ENCODE peak calls at places on chromosomes 3 and 15, in five cellular contexts. K is MM.1S; P is sigmoid colon; V is activated CD8-positive, alpha-beta T cell treated with anti-CD3 and anti-CD28 coated beads for 36 hours; I is Calu3. G is an unnamed sample.
A peak's percentile ranks its signal among the peaks of the same experiment; 100 is the strongest.

GRCh38 chr15:45205192-45205591 is 17.4 kb upstream of the SHF start:
- DNase-seq in V (peak; percentile 76), P (no peak), I (peak; percentile 78), K (peak; percentile 59), G (no peak)

GRCh38 chr15:90063733-90064247 is 38.5 kb downstream of the IDH2 start:
- DNase-seq in I (no peak), K (no peak), P (no peak), V (no peak), G (no peak)

GRCh38 chr3:125037498-125038150 is 18.2 kb downstream of the HEG1 start:
- DNase-seq in K (no peak), I (no peak), V (no peak), P (no peak), G (no peak)

GRCh38 chr15:85141601-85142185 is 160.0 kb downstream of the PDE8A start:
- DNase-seq in K (no peak), I (no peak), V (no peak), P (no peak), G (no peak)

GRCh38 chr15:50260969-50261496 is 4.5 kb downstream of the HDC start:
- DNase-seq in V (peak; percentile 30), P (no peak), I (no peak), K (no peak), G (no peak)

GRCh38 chr15:22262613-22263020 is 182.3 kb downstream of the OR4M2 start:
- DNase-seq in K (no peak), V (peak; percentile 38), P (no peak), I (no peak), G (no peak)

GRCh38 chr15:36291501-36291900 is 287.9 kb upstream of the CDIN1 start:
- DNase-seq in V (no peak), P (no peak), I (no peak), K (no peak), G (no peak)

GRCh38 chr15:83118291-83118827 is 10.9 kb downstream of the TM6SF1 start:
- DNase-seq in I (no peak), K (no peak), P (no peak), V (no peak), G (no peak)

GRCh38 chr3:14120111-14120920 is 4.4 kb downstream of the CHCHD4 start:
- DNase-seq in K (no peak), V (no peak), P (no peak), I (no peak), G (no peak)

GRCh38 chr15:100596792-100597191 is 5.2 kb downstream of the LINS1 start:
- DNase-seq in P (no peak), I (no peak), K (no peak), V (peak; percentile 99), G (no peak)

GRCh38 chr3:12708584-12709192 is 44.8 kb upstream of the RAF1 start:
- DNase-seq in I (no peak), P (no peak), K (no peak), V (no peak), G (peak; percentile 54)

GRCh38 chr3:151265866-151266265 is 12.5 kb downstream of the P2RY14 start:
- DNase-seq in V (no peak), I (no peak), P (no peak), K (peak; percentile 74), G (no peak)

GRCh38 chr3:126607214-126607908 is 47.6 kb downstream of the TXNRD3 start:
- DNase-seq in I (no peak), K (no peak), P (no peak), V (peak; percentile 46), G (no peak)

GRCh38 chr3:133644768-133645167 is 17.0 kb downstream of the TOPBP1 start:
- DNase-seq in P (no peak), I (no peak), K (no peak), V (no peak), G (peak; percentile 42)

GRCh38 chr15:82646250-82647044 is 716 bp downstream of the CPEB1 start:
- DNase-seq in P (no peak), V (peak; percentile 39), K (no peak), I (peak; percentile 12), G (no peak)

GRCh38 chr15:67880651-67881182 is 40.9 kb upstream of the RNU6-1 start:
- DNase-seq in K (no peak), V (no peak), P (no peak), I (no peak), G (no peak)

GRCh38 chr3:15281817-15282216 is 50.6 kb downstream of the SH3BP5 start:
- DNase-seq in I (no peak), V (no peak), K (no peak), P (no peak), G (no peak)

GRCh38 chr3:118804959-118805358 is 229.7 kb downstream of the IGSF11 start:
- DNase-seq in V (no peak), K (no peak), P (no peak), I (no peak), G (no peak)

GRCh38 chr3:99410789-99411311 is 227.5 kb upstream of the COL8A1 start:
- DNase-seq in I (no peak), P (no peak), K (no peak), V (no peak), G (peak; percentile 92)

GRCh38 chr3:147514366-147514765 is 105.2 kb downstream of the ZIC1 start:
- DNase-seq in V (no peak), K (no peak), I (no peak), P (no peak), G (no peak)

GRCh38 chr3:116356056-116356455 is 89.2 kb downstream of the LSAMP start:
- DNase-seq in V (no peak), I (no peak), K (no peak), P (no peak), G (no peak)

GRCh38 chr15:63895194-63895593 is 61.4 kb upstream of the HERC1 start:
- DNase-seq in P (no peak), I (no peak), V (no peak), K (no peak), G (no peak)

GRCh38 chr15:64348455-64348854 is 7.5 kb downstream of the CSNK1G1 start:
- DNase-seq in V (no peak), K (no peak), I (no peak), P (no peak), G (no peak)

GRCh38 chr15:63104727-63105126 is 16.9 kb upstream of the LACTB start:
- DNase-seq in V (no peak), I (no peak), K (no peak), P (no peak), G (no peak)

GRCh38 chr3:69324362-69325025 is 61.4 kb downstream of the FRMD4B start:
- DNase-seq in K (no peak), I (no peak), P (no peak), V (peak; percentile 37), G (no peak)
- TF ChIP-seq CTCF in K (peak; percentile 56), I (no peak), P (no peak), V (peak; percentile 31), G (peak; percentile 22)

DNA sequence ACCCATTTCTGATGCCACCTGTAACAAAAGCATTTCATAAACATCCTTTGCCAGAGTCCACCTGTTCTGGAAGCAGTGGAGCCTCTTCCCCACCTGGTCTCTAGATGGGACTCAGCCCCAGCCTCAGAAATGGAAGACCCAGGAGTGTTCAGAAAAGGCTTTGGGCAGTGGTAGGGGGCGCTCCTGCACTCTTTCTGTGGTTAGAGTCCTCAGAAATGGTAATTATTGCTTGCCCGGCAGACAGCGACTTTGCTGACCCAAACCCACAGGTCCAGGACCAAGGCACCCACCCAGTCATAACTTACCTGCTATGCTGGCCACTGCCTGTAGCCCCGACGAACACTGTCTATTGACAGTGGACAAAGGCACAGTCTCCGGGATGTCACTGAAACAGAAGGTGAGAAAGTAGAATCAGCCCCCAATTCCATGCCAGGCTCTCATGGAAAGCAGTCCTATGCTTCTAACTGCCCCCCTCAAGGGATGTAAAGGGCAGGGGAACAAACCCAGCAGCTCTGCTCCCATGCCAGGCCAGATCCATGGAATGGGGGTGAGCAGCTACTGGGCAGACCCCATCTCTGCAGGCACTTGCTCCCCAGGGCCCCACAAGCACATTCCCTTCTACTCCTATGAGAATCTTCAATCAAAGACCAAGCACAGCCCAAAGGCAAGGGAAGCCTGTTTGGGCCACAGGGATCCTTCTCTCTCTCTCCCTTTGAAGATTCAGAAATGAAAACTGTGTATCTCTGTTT is 5.1 kb downstream of the ACAA1 start:
- DNase-seq in P (no peak), V (peak; percentile 47), K (peak; percentile 22), I (no peak), G (no peak)
- TF ChIP-seq CTCF in P (no peak), V (no peak), K (peak; percentile 52), I (no peak), G (peak; percentile 48)

GRCh38 chr15:51759557-51760070 is 8.2 kb downstream of the TMOD2 start:
- DNase-seq in P (peak; percentile 86), V (no peak), K (no peak), I (no peak), G (peak; percentile 93)
- TF ChIP-seq CTCF in P (no peak), V (no peak), K (peak; percentile 8), I (no peak), G (peak; percentile 36)

GRCh38 chr3:194573680-194574437 is 59.4 kb downstream of the TMEM44 start:
- DNase-seq in P (no peak), K (peak; percentile 37), V (peak; percentile 60), I (peak; percentile 69), G (peak; percentile 16)

GRCh38 chr3:194572944-194573491 is 60.2 kb downstream of the TMEM44 start:
- DNase-seq in V (no peak), P (no peak), I (no peak), K (no peak), G (no peak)

GRCh38 chr3:194575484-194576210 is 57.6 kb downstream of the TMEM44 start:
- DNase-seq in I (peak; percentile 17), V (no peak), K (no peak), P (peak; percentile 72), G (peak; percentile 31)

GRCh38 chr3:194572131-194572789 is 61.0 kb downstream of the TMEM44 start:
- DNase-seq in K (no peak), V (no peak), P (peak; percentile 77), I (peak; percentile 54), G (peak; percentile 60)

DNA sequence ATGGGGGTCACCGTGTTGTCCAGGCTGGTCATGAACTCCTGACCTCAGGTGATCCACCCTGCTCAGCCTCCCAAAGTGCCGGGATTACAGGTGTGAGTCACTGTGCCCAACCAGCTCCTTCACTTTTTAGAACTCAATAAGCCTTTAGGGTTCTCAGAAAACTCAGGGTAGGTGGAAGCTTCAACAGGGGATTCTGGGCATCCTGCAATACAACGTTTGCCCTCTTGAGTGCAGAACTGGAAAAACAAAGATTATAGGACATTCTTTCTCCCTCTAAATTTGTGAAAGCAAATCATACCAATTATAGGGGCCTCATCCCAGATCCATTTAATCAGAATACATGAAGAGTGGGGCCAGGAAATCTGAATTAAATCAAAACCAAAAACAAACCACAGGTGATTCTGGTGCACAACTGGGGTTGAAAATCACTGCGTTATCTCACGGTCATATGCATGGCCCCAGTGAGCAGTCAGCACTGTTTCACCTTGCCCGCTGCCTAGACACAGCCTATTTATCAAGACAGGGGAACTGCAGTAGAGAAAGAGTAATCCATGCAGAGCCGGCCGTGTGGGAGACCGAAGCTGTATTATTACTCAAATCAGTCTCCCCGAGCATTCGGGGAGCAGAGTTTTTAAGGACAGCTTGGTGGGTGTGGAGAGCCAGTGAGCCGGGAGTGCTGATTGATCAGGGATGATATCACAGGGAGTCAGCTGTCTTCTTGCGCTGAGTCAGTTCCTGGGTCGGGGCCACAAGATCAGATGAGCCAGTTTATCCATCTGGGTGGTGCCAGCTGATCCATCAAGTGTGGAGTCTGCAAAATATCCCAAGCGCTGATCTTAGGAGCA is 58.4 kb downstream of the TMEM44 start:
- DNase-seq in V (no peak), K (no peak), P (no peak), I (peak; percentile 25), G (no peak)
- TF ChIP-seq CTCF in V (no peak), K (no peak), P (no peak), I (peak; percentile 14), G (peak; percentile 15)

GRCh38 chr3:194006102-194006501 is 129.8 kb upstream of the HES1 start:
- DNase-seq in I (no peak), V (no peak), K (no peak), P (no peak), G (no peak)
- TF ChIP-seq CTCF in I (peak; percentile 22), V (no peak), K (no peak), P (no peak), G (no peak)

G was measured in AG09319.